ENCODE peak calls at places on chromosomes 6 and 20, in ten cellular contexts. V is adrenal gland; Z is cardiac muscle cell; H is tibial nerve; M is brain microvascular endothelial cell; A is heart right ventricle; T is right cardiac atrium; F is left ventricle myocardium inferior; D is CD8-positive, alpha-beta T cell; L is stomach. U is an unnamed sample. For H3K27me3, the result is how much of the 10 kb centered on the place peaks cover.

GRCh38 chr6:125674230-125674629 is 75.2 kb upstream of the HEY2 start:
- DNase-seq in V (no peak), Z (no peak), H (no peak), M (no peak), A (no peak), T (no peak), F (no peak), D (no peak), L (no peak), U (no peak)

GRCh38 chr6:4370066-4370465 is 234.7 kb upstream of the ECI2 start:
- DNase-seq in V (no peak), Z (peak), H (no peak), M (peak), A (no peak), T (no peak), F (no peak), D (no peak), L (no peak), U (no peak)

GRCh38 chr20:36461600-36462439 is 79.5 kb upstream of the MYL9 start:
- DNase-seq in V (peak), Z (peak), H (peak), M (peak), A (peak), T (peak), F (peak), D (no peak), L (peak), U (peak)

GRCh38 chr20:24987244-24987643 is 5.3 kb downstream of the APMAP start:
- DNase-seq in V (no peak), Z (no peak), H (no peak), M (no peak), A (no peak), T (no peak), F (no peak), D (no peak), L (no peak), U (no peak)

GRCh38 chr6:149271348-149272340 is 45.9 kb upstream of the TAB2 start:
- DNase-seq in V (no peak), Z (peak), H (peak), M (peak), A (no peak), T (no peak), F (no peak), D (peak), L (no peak), U (peak)

GRCh38 chr6:20338160-20338559 is 63.5 kb upstream of the E2F3 start:
- DNase-seq in V (no peak), Z (no peak), H (no peak), M (no peak), A (no peak), T (no peak), F (no peak), D (no peak), L (no peak), U (no peak)

GRCh38 chr6:144922120-144922722 is 637.1 kb downstream of the UTRN start:
- DNase-seq in V (no peak), Z (peak), H (no peak), M (no peak), A (no peak), T (no peak), F (no peak), D (no peak), L (no peak), U (no peak)

GRCh38 chr6:45855642-45856408 is 159.8 kb downstream of the CLIC5 start:
- DNase-seq in V (no peak), Z (no peak), H (peak), M (no peak), A (no peak), T (no peak), F (no peak), D (no peak), L (no peak), U (no peak)

GRCh38 chr6:17673543-17674254 is 33.0 kb downstream of the NUP153 start:
- DNase-seq in V (no peak), Z (no peak), H (no peak), M (no peak), A (no peak), T (no peak), F (no peak), D (no peak), L (no peak), U (no peak)

GRCh38 chr6:14059791-14060436 is 57.7 kb upstream of the CD83 start:
- DNase-seq in V (peak), Z (no peak), H (no peak), M (no peak), A (peak), T (peak), F (peak), D (no peak), L (peak), U (no peak)

DNA sequence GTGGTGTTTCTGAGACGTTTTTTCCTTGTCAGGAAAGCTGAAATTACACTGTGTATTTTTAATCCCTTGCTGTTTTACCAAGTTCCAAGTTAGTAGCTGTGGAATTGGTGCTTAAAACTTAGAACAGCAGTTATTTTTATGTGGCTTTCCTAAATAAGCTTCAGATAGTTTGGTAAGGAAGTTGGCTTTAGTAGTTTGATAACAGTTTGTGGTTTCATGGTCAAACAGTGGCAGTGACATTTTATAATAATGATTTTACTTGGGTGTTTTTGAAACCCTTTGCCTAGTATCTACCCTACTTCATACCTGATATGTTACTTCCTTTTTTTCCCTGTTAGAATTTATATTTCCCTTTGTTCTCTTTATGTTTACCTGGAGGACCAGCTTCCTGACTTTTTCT is 164.9 kb downstream of the JARID2 start:
- DNase-seq in V (no peak), Z (no peak), H (no peak), M (no peak), A (no peak), T (no peak), F (no peak), D (no peak), L (no peak), U (no peak)
- H3K27me3 ChIP-seq in V (under half), Z (under half), H (under half), M (under half), A (under half), T (under half), F (under half), D (under half), L (under half), U (under half)

GRCh38 chr6:147167009-147167408 is 37.2 kb upstream of the STXBP5 start:
- DNase-seq in V (no peak), Z (no peak), H (no peak), M (no peak), A (no peak), T (no peak), F (no peak), D (no peak), L (no peak), U (no peak)

GRCh38 chr6:147169529-147169928 is 34.7 kb upstream of the STXBP5 start:
- DNase-seq in V (no peak), Z (no peak), H (no peak), M (no peak), A (no peak), T (no peak), F (no peak), D (no peak), L (no peak), U (no peak)

GRCh38 chr6:147166360-147166944 is 37.8 kb upstream of the STXBP5 start:
- DNase-seq in V (no peak), Z (peak), H (no peak), M (peak), A (no peak), T (no peak), F (no peak), D (no peak), L (no peak), U (no peak)

GRCh38 chr6:147170269-147170668 is 33.9 kb upstream of the STXBP5 start:
- DNase-seq in V (no peak), Z (peak), H (no peak), M (peak), A (no peak), T (no peak), F (no peak), D (no peak), L (no peak), U (no peak)

GRCh38 chr6:147167576-147168461 is 36.4 kb upstream of the STXBP5 start:
- DNase-seq in V (no peak), Z (no peak), H (no peak), M (no peak), A (no peak), T (no peak), F (no peak), D (no peak), L (no peak), U (no peak)
- H3K4me3 ChIP-seq in V (no peak), Z (no peak), H (no peak), M (no peak), A (no peak), T (no peak), F (no peak), D (no peak), L (no peak), U (no peak)

GRCh38 chr6:51139841-51140462 is 321.3 kb downstream of the TFAP2B start:
- DNase-seq in V (no peak), Z (no peak), H (no peak), M (no peak), A (no peak), T (no peak), F (no peak), D (no peak), L (no peak), U (no peak)
- H3K27me3 ChIP-seq in V (under half), Z (under half), H (under half), M (under half), A (under half), T (under half), F (under half), D (under half), L (under half), U (under half)

DNA sequence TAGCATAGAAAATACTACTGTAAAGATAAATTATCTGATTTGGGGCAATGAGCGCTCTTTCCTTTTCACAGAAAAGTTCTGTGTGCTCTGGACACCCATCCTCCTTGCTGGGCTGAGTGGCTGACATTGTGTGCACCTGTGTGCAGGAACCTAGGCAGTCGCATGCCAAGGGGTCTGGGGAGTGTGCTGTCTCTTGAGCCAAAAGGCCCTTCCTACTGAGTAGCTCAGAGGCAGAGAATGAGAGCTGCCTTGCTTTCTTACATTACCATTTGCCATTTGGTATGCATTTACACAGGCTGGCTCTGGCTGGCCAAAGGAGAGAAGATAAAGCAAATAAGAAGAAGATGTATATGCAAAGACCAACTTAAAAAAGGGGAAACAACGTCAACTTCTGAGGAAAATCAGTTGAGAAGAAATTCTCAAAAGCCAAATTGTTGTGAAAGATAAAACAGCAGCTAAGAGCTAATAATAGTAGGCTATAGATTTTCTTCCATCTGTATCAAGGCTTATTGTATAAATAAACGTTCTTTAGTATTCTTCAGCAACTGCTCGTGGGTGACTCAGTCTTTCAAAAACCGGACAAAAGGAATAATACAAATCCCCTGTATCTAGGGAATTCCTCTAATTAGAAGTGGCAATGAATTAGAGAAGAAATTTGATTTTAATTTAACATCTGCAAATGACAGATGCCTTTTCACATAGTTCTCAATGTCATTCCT is 121.9 kb downstream of the INSM1 start:
- DNase-seq in V (no peak), Z (no peak), H (no peak), M (no peak), A (no peak), T (no peak), F (no peak), D (no peak), L (no peak), U (no peak)
- H3K4me3 ChIP-seq in V (no peak), Z (no peak), H (no peak), M (no peak), A (no peak), T (no peak), F (no peak), D (no peak), L (no peak), U (no peak)